ENCODE peak calls at places on chromosomes 5 and 9, in five cellular contexts. Q, O, K, E and V are unnamed samples. For H3K36me3, the result is how much of the 10 kb centered on the place peaks cover.

GRCh38 chr9:96510258-96510657 is 60.3 kb downstream of the HABP4 start:
- DNase-seq in Q (no peak), O (no peak), K (no peak), E (no peak), V (no peak)

GRCh38 chr5:86640998-86641397 is 23.3 kb downstream of the COX7C start:
- DNase-seq in Q (no peak), O (no peak), K (no peak), E (no peak), V (no peak)

GRCh38 chr5:132269635-132270344 is 12.3 kb downstream of the PDLIM4 start:
- DNase-seq in Q (no peak), O (no peak), K (peak), E (no peak), V (no peak)

GRCh38 chr9:84101892-84102632 is 121.5 kb downstream of the RMI1 start:
- DNase-seq in Q (no peak), O (no peak), K (no peak), E (no peak), V (no peak)

GRCh38 chr5:76715734-76716455 is at the start of gene F2R:
- DNase-seq in Q (peak), O (peak), K (peak), E (peak), V (peak)

GRCh38 chr9:2230362-2230761 is 215.2 kb downstream of the SMARCA2 start:
- DNase-seq in Q (no peak), O (no peak), K (no peak), E (no peak), V (no peak)

GRCh38 chr5:147887925-147888324 is 9.4 kb downstream of the SCGB3A2 start:
- DNase-seq in Q (no peak), O (no peak), K (no peak), E (no peak), V (no peak)

GRCh38 chr9:16705121-16705604 is 165.3 kb downstream of the BNC2 start:
- DNase-seq in Q (peak), O (peak), K (peak), E (no peak), V (peak)

GRCh38 chr5:43305948-43306563 is 7.2 kb downstream of the HMGCS1 start:
- DNase-seq in Q (peak), O (no peak), K (no peak), E (no peak), V (no peak)

GRCh38 chr5:57442080-57442839 is 40.4 kb downstream of the ACTBL2 start:
- DNase-seq in Q (no peak), O (no peak), K (no peak), E (no peak), V (no peak)
- H3K27ac ChIP-seq in Q (no peak), O (no peak), K (no peak), E (no peak), V (peak)

GRCh38 chr5:17228833-17229291 is 11.4 kb downstream of the BASP1 start:
- DNase-seq in Q (no peak), O (no peak), K (no peak), E (no peak), V (no peak)
- H3K36me3 ChIP-seq in Q (under half), O (under half), K (under half), E (under half), V (under half)

GRCh38 chr5:157159209-157159751 is 6.8 kb downstream of the GARIN3 start:
- DNase-seq in Q (no peak), O (no peak), K (no peak), E (peak), V (no peak)
- H3K27ac ChIP-seq in Q (no peak), O (no peak), K (no peak), E (peak), V (no peak)

DNA sequence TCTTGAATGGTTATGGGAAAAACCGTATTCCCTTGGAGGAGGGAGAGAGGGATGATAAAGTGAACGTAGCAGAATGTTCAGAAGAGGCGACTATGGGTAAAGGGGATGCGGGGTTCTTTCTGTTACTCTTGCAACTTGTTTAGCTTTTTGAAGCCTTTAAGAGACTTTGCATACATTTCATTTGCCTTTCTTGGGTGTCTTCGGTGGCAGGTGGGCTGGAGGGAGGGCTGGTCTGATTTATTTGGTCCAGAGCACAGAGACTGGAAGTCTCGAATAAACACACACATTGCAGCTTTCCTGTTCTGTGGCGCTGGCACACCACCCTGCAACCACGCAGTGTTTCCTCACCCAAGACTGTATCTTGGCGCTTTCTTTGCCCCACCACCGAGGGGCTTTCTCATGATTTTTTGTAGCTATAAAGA is 23.2 kb downstream of the TTF1 start:
- DNase-seq in Q (no peak), O (no peak), K (no peak), E (no peak), V (no peak)
- H3K36me3 ChIP-seq in Q (under half), O (under half), K (under half), E (under half), V (half or more)

GRCh38 chr5:181056431-181056830 is 16.4 kb downstream of the BTNL9 start:
- DNase-seq in Q (no peak), O (no peak), K (no peak), E (no peak), V (no peak)

GRCh38 chr5:181054138-181054537 is 14.1 kb downstream of the BTNL9 start:
- DNase-seq in Q (no peak), O (no peak), K (no peak), E (no peak), V (no peak)

GRCh38 chr5:181053760-181054122 is 13.7 kb downstream of the BTNL9 start:
- DNase-seq in Q (no peak), O (no peak), K (no peak), E (no peak), V (no peak)

GRCh38 chr5:181052928-181053759 is 13.1 kb downstream of the BTNL9 start:
- DNase-seq in Q (no peak), O (no peak), K (no peak), E (no peak), V (no peak)

GRCh38 chr5:181054871-181055494 is 14.9 kb downstream of the BTNL9 start:
- DNase-seq in Q (no peak), O (no peak), K (no peak), E (no peak), V (no peak)
- H3K27ac ChIP-seq in Q (no peak), O (no peak), K (no peak), E (no peak), V (no peak)

GRCh38 chr5:116488334-116488733 is 86.3 kb downstream of the SEMA6A start:
- DNase-seq in Q (no peak), O (no peak), K (no peak), E (no peak), V (no peak)
- H3K36me3 ChIP-seq in Q (under half), O (under half), K (under half), E (under half), V (under half)

GRCh38 chr5:131204964-131205363 is 34.2 kb downstream of the LYRM7 start:
- DNase-seq in Q (no peak), O (no peak), K (no peak), E (no peak), V (no peak)
- H3K27ac ChIP-seq in Q (no peak), O (no peak), K (peak), E (no peak), V (no peak)